ENCODE peak calls at places on chromosomes 11 and 22, in four cellular contexts. A, W, N and U are unnamed samples.

GRCh38 chr11:33670250-33671011 is 30.2 kb downstream of the C11orf91 start:
- DNase-seq in N (no peak), W (no peak), A (no peak), U (peak)

GRCh38 chr11:96102664-96103068 is 178.8 kb upstream of the MTMR2 start:
- DNase-seq in A (no peak), N (no peak), W (peak), U (peak)

GRCh38 chr22:24322522-24322921 is 51.9 kb downstream of the SPECC1L start:
- DNase-seq in W (no peak), N (no peak), A (no peak), U (no peak)

GRCh38 chr22:31647921-31648320 is 14.1 kb downstream of the PISD start:
- DNase-seq in N (no peak), W (no peak), A (no peak), U (no peak)

GRCh38 chr11:75815345-75815983 is 454 bp downstream of the UVRAG start:
- DNase-seq in N (no peak), W (no peak), A (peak), U (peak)

GRCh38 chr11:47788181-47788580 is 21.0 kb upstream of the FNBP4 start:
- DNase-seq in W (no peak), A (no peak), N (no peak), U (no peak)

GRCh38 chr22:30273196-30273595 is 6.5 kb upstream of the OSM start:
- DNase-seq in N (no peak), A (no peak), W (no peak), U (no peak)

GRCh38 chr11:107581147-107581546 is 9.8 kb upstream of the ELMOD1 start:
- DNase-seq in N (no peak), W (no peak), A (no peak), U (no peak)

GRCh38 chr11:2092956-2093412 is 46.2 kb downstream of the IGF2 start:
- DNase-seq in W (peak), A (no peak), N (no peak), U (peak)

GRCh38 chr11:123573291-123573690 is 81.1 kb downstream of the SCN3B start:
- DNase-seq in A (no peak), N (no peak), W (no peak), U (no peak)

GRCh38 chr11:70095541-70096252 is 17.6 kb downstream of the ANO1 start:
- DNase-seq in A (no peak), N (no peak), W (no peak), U (no peak)

GRCh38 chr11:30017467-30017895 is 651 bp upstream of the KCNA4 start:
- DNase-seq in N (no peak), W (no peak), A (no peak), U (no peak)

GRCh38 chr11:121451982-121452608 is at the start of gene SORL1:
- DNase-seq in A (peak), N (no peak), W (no peak), U (peak)

GRCh38 chr11:44681698-44682097 is 45.1 kb upstream of the TSPAN18 start:
- DNase-seq in W (peak), N (no peak), A (no peak), U (peak)

GRCh38 chr11:34926831-34927132 is 10.4 kb downstream of the PDHX start:
- DNase-seq in W (peak), N (no peak), A (no peak), U (no peak)